ENCODE peak calls at places on chromosomes 1 and 21, in nine cellular contexts. Q is NCI-H1436, F is cardiac fibroblast, S is left cardiac atrium, V is RPMI7951, E is GM23338, Y is kidney glomerular epithelial cell, X is esophagus squamous epithelium, C is right cardiac atrium. G is an unnamed sample.

GRCh38 chr1:22776051-22776611 is 65.5 kb downstream of the EPHB2 start:
- DNase-seq in Q (no peak), F (no peak), S (no peak), V (no peak), E (no peak), Y (no peak), X (no peak), C (no peak), G (no peak)

GRCh38 chr1:216064643-216065042 is 358.6 kb downstream of the USH2A start:
- DNase-seq in Q (no peak), F (no peak), S (no peak), V (no peak), E (no peak), Y (peak; percentile 2), X (no peak), C (no peak), G (no peak)

GRCh38 chr1:221720545-221720944 is 21.3 kb downstream of the DUSP10 start:
- DNase-seq in Q (no peak), F (no peak), S (no peak), V (no peak), E (no peak), Y (no peak), X (no peak), C (no peak), G (no peak)

GRCh38 chr1:66533804-66534745 is at the start of gene SGIP1:
- DNase-seq in Q (peak; percentile 56), F (peak; percentile 75), S (peak; percentile 59), V (no peak), E (peak; percentile 84), Y (peak; percentile 45), X (no peak), C (peak; percentile 83), G (no peak)

GRCh38 chr1:24120965-24121364 is 9.0 kb upstream of the MYOM3 start:
- DNase-seq in Q (no peak), F (no peak), S (no peak), V (no peak), E (no peak), Y (no peak), X (no peak), C (no peak), G (no peak)

GRCh38 chr21:29640233-29640554 is 299.6 kb downstream of the GRIK1 start:
- DNase-seq in Q (no peak), F (no peak), S (no peak), V (no peak), E (no peak), Y (no peak), X (no peak), C (no peak), G (no peak)

GRCh38 chr21:42474043-42474831 is 21.8 kb downstream of the RSPH1 start:
- DNase-seq in Q (no peak), F (peak; percentile 21), S (no peak), V (no peak), E (peak; percentile 67), Y (peak; percentile 73), X (no peak), C (no peak), G (no peak)

GRCh38 chr1:9093096-9093495 is 23.7 kb upstream of the SLC2A5 start:
- DNase-seq in Q (no peak), F (no peak), S (no peak), V (no peak), E (no peak), Y (no peak), X (no peak), C (no peak), G (no peak)

GRCh38 chr1:211267204-211267857 is 8.2 kb downstream of the RCOR3 start:
- DNase-seq in Q (no peak), F (no peak), S (no peak), V (no peak), E (no peak), Y (no peak), X (no peak), C (no peak), G (no peak)

G was measured in cortex of kidney.